ENCODE peak calls at places on chromosome 20, in four cellular contexts. T is OCI-M1, B is GM10248, N is EH. O is an unnamed sample.

GRCh38 chr20:49872056-49872455 is 43.3 kb downstream of the SPATA2 start:
- DNase-seq in T (no peak), B (no peak), N (no peak), O (no peak)

GRCh38 chr20:50861012-50861411 is 66.2 kb downstream of the BCAS4 start:
- DNase-seq in T (no peak), B (no peak), N (no peak), O (no peak)

GRCh38 chr20:59455392-59456341 is 148.7 kb upstream of the PHACTR3 start:
- DNase-seq in T (peak), B (no peak), N (peak), O (no peak)

GRCh38 chr20:2385026-2385425 is 4.3 kb downstream of the TGM6 start:
- DNase-seq in T (no peak), B (no peak), N (peak), O (no peak)

GRCh38 chr20:63342561-63343459 is 18.3 kb downstream of the CHRNA4 start:
- DNase-seq in T (no peak), B (no peak), N (no peak), O (no peak)

GRCh38 chr20:22584922-22585785 is 782 bp upstream of the FOXA2 start:
- DNase-seq in T (no peak), B (no peak), N (no peak), O (no peak)

GRCh38 chr20:43723194-43723593 is 3.6 kb downstream of the GTSF1L start:
- DNase-seq in T (no peak), B (no peak), N (no peak), O (no peak)

GRCh38 chr20:35305682-35306556 is 13.7 kb upstream of the FAM83C start:
- DNase-seq in T (peak), B (no peak), N (peak), O (no peak)

O was measured in germinal center.